ENCODE peak calls at places on chromosomes 7 and 10, in seven cellular contexts. One of them, this sample, is unnamed.

GRCh38 chr10:21721000-21721670 is 187.1 kb downstream of the MLLT10 start:
- DNase-seq in CD8-positive, alpha-beta T cell: no peak
- DNase-seq in erythroblast: no peak
- DNase-seq in HuH-7.5: no peak
- DNase-seq in NCI-H1694 treated with DMSO at 0.1 percent for 48 hours: no peak
- DNase-seq in left lobe of liver: no peak
- DNase-seq in GM12864: no peak
- DNase-seq in this sample: no peak

GRCh38 chr7:1425292-1426136 is 33.8 kb downstream of the MICALL2 start:
- DNase-seq in CD8-positive, alpha-beta T cell: no peak
- DNase-seq in erythroblast: peak
- DNase-seq in HuH-7.5: peak
- DNase-seq in NCI-H1694 treated with DMSO at 0.1 percent for 48 hours: no peak
- DNase-seq in left lobe of liver: no peak
- DNase-seq in GM12864: no peak
- DNase-seq in this sample: no peak

GRCh38 chr7:115933463-115933862 is 97.1 kb downstream of the TFEC start:
- DNase-seq in CD8-positive, alpha-beta T cell: no peak
- DNase-seq in erythroblast: no peak
- DNase-seq in HuH-7.5: no peak
- DNase-seq in NCI-H1694 treated with DMSO at 0.1 percent for 48 hours: no peak
- DNase-seq in left lobe of liver: no peak
- DNase-seq in GM12864: no peak
- DNase-seq in this sample: no peak

GRCh38 chr7:77538186-77538907 is 1.3 kb downstream of the PTPN12 start:
- DNase-seq in CD8-positive, alpha-beta T cell: no peak
- DNase-seq in erythroblast: peak
- DNase-seq in HuH-7.5: peak
- DNase-seq in NCI-H1694 treated with DMSO at 0.1 percent for 48 hours: peak
- DNase-seq in left lobe of liver: peak
- DNase-seq in GM12864: no peak
- DNase-seq in this sample: peak

GRCh38 chr10:22029450-22030236 is 26.1 kb upstream of the DNAJC1 start:
- DNase-seq in CD8-positive, alpha-beta T cell: no peak
- DNase-seq in erythroblast: peak
- DNase-seq in HuH-7.5: no peak
- DNase-seq in NCI-H1694 treated with DMSO at 0.1 percent for 48 hours: no peak
- DNase-seq in left lobe of liver: no peak
- DNase-seq in GM12864: no peak
- DNase-seq in this sample: no peak

GRCh38 chr10:114550756-114551290 is 107.3 kb downstream of the ABLIM1 start:
- DNase-seq in CD8-positive, alpha-beta T cell: no peak
- DNase-seq in erythroblast: peak
- DNase-seq in HuH-7.5: no peak
- DNase-seq in NCI-H1694 treated with DMSO at 0.1 percent for 48 hours: peak
- DNase-seq in left lobe of liver: no peak
- DNase-seq in GM12864: no peak
- DNase-seq in this sample: no peak

GRCh38 chr7:45924283-45924682 is 3.2 kb upstream of the IGFBP3 start:
- DNase-seq in CD8-positive, alpha-beta T cell: no peak
- DNase-seq in erythroblast: no peak
- DNase-seq in HuH-7.5: no peak
- DNase-seq in NCI-H1694 treated with DMSO at 0.1 percent for 48 hours: no peak
- DNase-seq in left lobe of liver: no peak
- DNase-seq in GM12864: no peak
- DNase-seq in this sample: no peak

GRCh38 chr10:71999360-72000072 is 35.3 kb downstream of the CHST3 start:
- DNase-seq in CD8-positive, alpha-beta T cell: no peak
- DNase-seq in erythroblast: no peak
- DNase-seq in HuH-7.5: no peak
- DNase-seq in NCI-H1694 treated with DMSO at 0.1 percent for 48 hours: peak
- DNase-seq in left lobe of liver: no peak
- DNase-seq in GM12864: no peak
- DNase-seq in this sample: peak

GRCh38 chr10:124557167-124557566 is 95.5 kb downstream of the LHPP start:
- DNase-seq in CD8-positive, alpha-beta T cell: no peak
- DNase-seq in erythroblast: no peak
- DNase-seq in HuH-7.5: no peak
- DNase-seq in NCI-H1694 treated with DMSO at 0.1 percent for 48 hours: no peak
- DNase-seq in left lobe of liver: no peak
- DNase-seq in GM12864: no peak
- DNase-seq in this sample: no peak

GRCh38 chr7:145269418-145270161 is 433.7 kb upstream of the TPK1 start:
- DNase-seq in CD8-positive, alpha-beta T cell: no peak
- DNase-seq in erythroblast: no peak
- DNase-seq in HuH-7.5: peak
- DNase-seq in NCI-H1694 treated with DMSO at 0.1 percent for 48 hours: no peak
- DNase-seq in left lobe of liver: no peak
- DNase-seq in GM12864: no peak
- DNase-seq in this sample: no peak

GRCh38 chr7:157709531-157710251 is 372.9 kb downstream of the DNAJB6 start:
- DNase-seq in CD8-positive, alpha-beta T cell: no peak
- DNase-seq in erythroblast: no peak
- DNase-seq in HuH-7.5: no peak
- DNase-seq in NCI-H1694 treated with DMSO at 0.1 percent for 48 hours: no peak
- DNase-seq in left lobe of liver: no peak
- DNase-seq in GM12864: no peak
- DNase-seq in this sample: no peak

GRCh38 chr7:105325225-105325904 is 63.4 kb downstream of the SRPK2 start:
- DNase-seq in CD8-positive, alpha-beta T cell: no peak
- DNase-seq in erythroblast: no peak
- DNase-seq in HuH-7.5: no peak
- DNase-seq in NCI-H1694 treated with DMSO at 0.1 percent for 48 hours: no peak
- DNase-seq in left lobe of liver: no peak
- DNase-seq in GM12864: no peak
- DNase-seq in this sample: no peak

GRCh38 chr10:74415440-74415839 is 264.4 kb downstream of the ADK start:
- DNase-seq in CD8-positive, alpha-beta T cell: no peak
- DNase-seq in erythroblast: no peak
- DNase-seq in HuH-7.5: no peak
- DNase-seq in NCI-H1694 treated with DMSO at 0.1 percent for 48 hours: no peak
- DNase-seq in left lobe of liver: no peak
- DNase-seq in GM12864: no peak
- DNase-seq in this sample: no peak

GRCh38 chr7:47361746-47362215 is 220.1 kb downstream of the TNS3 start:
- DNase-seq in CD8-positive, alpha-beta T cell: no peak
- DNase-seq in erythroblast: no peak
- DNase-seq in HuH-7.5: no peak
- DNase-seq in NCI-H1694 treated with DMSO at 0.1 percent for 48 hours: no peak
- DNase-seq in left lobe of liver: no peak
- DNase-seq in GM12864: no peak
- DNase-seq in this sample: no peak

GRCh38 chr10:128859738-128860386 is 607.2 kb upstream of the MGMT start:
- DNase-seq in CD8-positive, alpha-beta T cell: no peak
- DNase-seq in erythroblast: peak
- DNase-seq in HuH-7.5: peak
- DNase-seq in NCI-H1694 treated with DMSO at 0.1 percent for 48 hours: no peak
- DNase-seq in left lobe of liver: no peak
- DNase-seq in GM12864: no peak
- DNase-seq in this sample: no peak

This sample was measured in osteocyte.